ENCODE peak calls at places on chromosomes 4 and X, in four cellular contexts. O is mesenchymal stem cell, Z is gastrocnemius medialis, S is fibroblast of the aortic adventitia. W is an unnamed sample.
A peak's percentile ranks its signal among the peaks of the same experiment; 100 is the strongest.

GRCh38 chr4:132513491-132513890 is 635.6 kb upstream of the PCDH10 start:
- DNase-seq in O (no peak), Z (no peak), S (no peak), W (no peak)

GRCh38 chr4:138710297-138710696 is 305.3 kb upstream of the NOCT start:
- DNase-seq in O (no peak), Z (no peak), S (no peak), W (no peak)

GRCh38 chrX:24918715-24919114 is 97.0 kb downstream of the ARX start:
- DNase-seq in O (no peak), Z (no peak), S (no peak), W (no peak)

GRCh38 chrX:107674480-107675364 is 46.4 kb downstream of the PRPS1 start:
- DNase-seq in O (peak; percentile 97), Z (peak; percentile 83), S (peak; percentile 32), W (peak; percentile 27)

GRCh38 chr4:105998210-105998609 is 102.9 kb downstream of the NPNT start:
- DNase-seq in O (no peak), Z (no peak), S (no peak), W (no peak)

GRCh38 chr4:24887881-24888430 is 24.9 kb downstream of the CCDC149 start:
- DNase-seq in O (no peak), Z (no peak), S (no peak), W (no peak)

GRCh38 chr4:76733380-76733779 is 164.6 kb downstream of the SOWAHB start:
- DNase-seq in O (no peak), Z (no peak), S (no peak), W (no peak)

GRCh38 chrX:107684956-107685385 is 56.7 kb downstream of the PRPS1 start:
- DNase-seq in O (peak; percentile 67), Z (peak; percentile 80), S (peak; percentile 48), W (peak; percentile 85)